ENCODE peak calls at places on chromosome 14, in eight cellular contexts. P is astrocyte of the spinal cord, N is ovary, W is WTC11, B is upper lobe of right lung, O is fibroblast of lung, F is hepatocyte, H is cardiac fibroblast. K is an unnamed sample.

GRCh38 chr14:100474176-100474575 is 113.0 kb downstream of the BEGAIN start:
- DNase-seq in H (no peak), W (no peak), B (no peak), N (no peak), F (no peak), O (no peak), P (peak; percentile 13), K (no peak)

GRCh38 chr14:61512026-61512425 is 183.3 kb upstream of the HIF1A start:
- DNase-seq in N (no peak), H (peak; percentile 58), P (no peak), O (no peak), B (no peak), F (no peak), W (no peak), K (no peak)

GRCh38 chr14:105082703-105083102 is 17.5 kb upstream of the GPR132 start:
- DNase-seq in H (no peak), B (peak; percentile 6), F (no peak), O (no peak), N (no peak), W (no peak), P (no peak), K (no peak)

GRCh38 chr14:72678360-72678759 is 215.5 kb downstream of the DPF3 start:
- DNase-seq in P (peak; percentile 81), O (peak; percentile 79), H (peak; percentile 82), N (no peak), B (no peak), W (no peak), F (no peak), K (no peak)

GRCh38 chr14:42994001-42994736 is 1387.5 kb downstream of the LRFN5 start:
- DNase-seq in F (no peak), H (peak; percentile 42), W (no peak), B (no peak), O (peak; percentile 85), P (peak; percentile 88), N (no peak), K (no peak)

GRCh38 chr14:104282332-104283196 is 144.2 kb downstream of the KIF26A start:
- DNase-seq in B (peak; percentile 39), N (peak; percentile 18), O (no peak), H (no peak), F (peak; percentile 53), P (no peak), W (peak; percentile 6), K (peak; percentile 87)

GRCh38 chr14:96705422-96706092 is 91.6 kb upstream of the VRK1 start:
- DNase-seq in P (no peak), H (no peak), O (no peak), F (no peak), W (no peak), N (no peak), B (no peak), K (no peak)

GRCh38 chr14:105878554-105878953 is 352.2 kb downstream of the TMEM121 start:
- DNase-seq in O (no peak), W (no peak), N (no peak), B (peak; percentile 52), F (no peak), P (no peak), H (no peak), K (peak; percentile 76)

GRCh38 chr14:87566986-87567385 is 426.0 kb downstream of the GALC start:
- DNase-seq in O (peak; percentile 64), B (no peak), W (no peak), H (no peak), P (peak; percentile 0), F (peak; percentile 27), N (no peak), K (no peak)

GRCh38 chr14:32711103-32711680 is 227.5 kb upstream of the NPAS3 start:
- DNase-seq in H (peak; percentile 75), P (peak; percentile 59), N (no peak), O (peak; percentile 47), W (no peak), F (peak; percentile 56), B (no peak), K (no peak)

GRCh38 chr14:68730367-68730766 is 62.5 kb downstream of the ZFP36L1 start:
- DNase-seq in B (no peak), P (no peak), N (no peak), W (no peak), H (no peak), F (no peak), O (no peak), K (no peak)

GRCh38 chr14:45246151-45246550 is 6.9 kb downstream of the MIS18BP1 start:
- DNase-seq in B (no peak), W (no peak), F (no peak), H (no peak), N (no peak), O (no peak), P (no peak), K (no peak)

GRCh38 chr14:59060841-59061240 is 127.6 kb upstream of the DAAM1 start:
- DNase-seq in B (no peak), N (no peak), F (no peak), H (no peak), P (no peak), O (peak; percentile 15), W (no peak), K (no peak)

GRCh38 chr14:49286257-49286983 is 299.8 kb downstream of the RPS29 start:
- DNase-seq in O (no peak), B (no peak), H (no peak), N (no peak), P (no peak), W (no peak), F (no peak), K (no peak)

GRCh38 chr14:87547536-87547935 is 445.4 kb downstream of the GALC start:
- DNase-seq in O (no peak), W (no peak), B (no peak), P (no peak), N (no peak), F (no peak), H (no peak), K (no peak)

GRCh38 chr14:101839661-101840060 is 78.2 kb downstream of the PPP2R5C start:
- DNase-seq in H (no peak), P (no peak), F (no peak), N (no peak), W (no peak), B (no peak), O (no peak), K (no peak)

GRCh38 chr14:55626131-55626530 is 46.1 kb downstream of the KTN1 start:
- DNase-seq in F (no peak), W (no peak), P (no peak), H (no peak), O (no peak), N (no peak), B (no peak), K (no peak)

GRCh38 chr14:105974902-105975301 is 448.5 kb downstream of the TMEM121 start:
- DNase-seq in B (no peak), H (no peak), O (no peak), F (no peak), W (no peak), N (no peak), P (no peak), K (no peak)

GRCh38 chr14:85281921-85282320 is 248.0 kb upstream of the FLRT2 start:
- DNase-seq in F (no peak), W (no peak), N (no peak), P (no peak), O (no peak), B (no peak), H (no peak), K (no peak)

GRCh38 chr14:23112359-23113178 is 6.5 kb downstream of the CEBPE start:
- DNase-seq in F (no peak), H (no peak), W (no peak), P (no peak), O (no peak), N (no peak), B (no peak), K (no peak)

DNA sequence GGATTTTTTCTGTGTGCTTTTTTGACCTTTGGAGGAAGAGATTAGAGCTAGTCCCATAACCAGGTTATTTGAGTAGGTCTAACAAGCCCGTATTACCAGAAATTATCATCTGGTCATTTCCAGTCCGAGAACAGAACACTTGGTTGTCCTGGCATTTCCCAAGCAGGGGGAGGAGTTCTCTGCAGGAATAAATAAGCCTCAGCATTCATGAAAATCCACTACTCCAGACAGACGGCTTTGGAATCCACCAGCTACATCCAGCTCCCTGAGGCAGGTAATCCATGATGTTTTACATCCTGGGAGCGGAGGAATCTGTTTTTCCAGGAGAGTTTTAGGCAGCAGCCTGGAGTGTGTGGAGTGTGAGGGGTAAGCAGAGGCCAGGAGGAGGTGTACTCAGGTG is at the start of gene SERPINA3:
- DNase-seq in W (no peak), H (peak; percentile 46), P (peak; percentile 35), O (peak; percentile 40), B (no peak), N (peak; percentile 75), F (peak; percentile 40), K (no peak)
- TF ChIP-seq CTCF in W (no peak), H (no peak), P (no peak), O (no peak), B (no peak), N (no peak), F (no peak), K (no peak)

DNA sequence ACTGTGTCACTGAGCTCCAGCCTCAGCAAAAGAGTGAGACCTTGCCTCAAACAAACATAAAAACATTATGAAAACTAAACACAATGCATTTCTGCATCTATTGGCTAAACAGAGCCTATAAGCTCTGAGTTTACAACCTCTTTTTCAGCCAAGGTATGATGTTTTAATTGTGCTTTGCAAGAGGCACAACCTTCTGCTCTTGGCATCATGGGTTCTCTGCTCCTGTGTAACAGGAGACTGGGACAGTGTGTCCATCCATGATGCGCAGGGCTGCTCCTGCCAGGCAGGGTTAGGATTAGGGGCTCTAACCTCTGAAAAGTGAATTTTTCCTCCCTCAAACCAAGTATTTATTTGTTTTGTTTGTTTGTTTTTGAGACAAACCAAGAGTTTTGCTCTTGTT is 5.0 kb upstream of the NFKBIA start:
- DNase-seq in W (no peak), P (no peak), B (no peak), H (no peak), O (no peak), F (no peak), N (no peak), K (no peak)
- TF ChIP-seq CTCF in W (no peak), P (no peak), B (no peak), H (no peak), O (no peak), F (no peak), N (no peak), K (no peak)

DNA sequence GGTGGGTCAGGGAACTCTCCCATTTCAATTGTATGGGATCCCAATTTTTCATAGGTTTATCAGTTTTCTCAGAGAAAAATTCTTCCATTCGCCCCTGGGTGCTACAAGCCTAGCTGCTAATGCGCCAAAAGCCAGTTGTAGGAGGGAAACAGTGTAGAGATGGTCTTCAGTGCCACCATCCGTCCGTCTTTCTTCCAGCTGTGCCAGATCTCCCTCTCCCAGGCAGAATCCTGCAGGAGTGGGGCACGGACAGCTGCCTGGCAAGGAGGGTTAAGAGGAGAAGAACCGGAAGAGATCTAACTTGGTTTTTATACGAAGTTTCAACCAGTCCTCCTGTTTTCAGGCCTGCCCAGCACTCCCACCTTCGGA is 38.9 kb upstream of the FUT8 start:
- DNase-seq in W (no peak), N (no peak), H (no peak), P (no peak), B (no peak), O (no peak), F (no peak), K (no peak)
- TF ChIP-seq CTCF in W (no peak), N (no peak), H (no peak), P (no peak), B (no peak), O (peak; percentile 11), F (no peak), K (no peak)

GRCh38 chr14:69803753-69804152 is 6.7 kb upstream of the SLC10A1 start:
- DNase-seq in O (no peak), H (no peak), P (no peak), B (no peak), N (no peak), F (no peak), W (no peak), K (no peak)
- TF ChIP-seq CTCF in O (peak; percentile 30), H (peak; percentile 16), P (peak; percentile 20), B (peak; percentile 5), N (no peak), F (no peak), W (no peak), K (peak; percentile 52)

GRCh38 chr14:75283162-75283883 is 4.7 kb downstream of the FOS start:
- DNase-seq in P (peak; percentile 77), O (peak; percentile 56), F (peak; percentile 84), N (peak; percentile 76), B (no peak), W (no peak), H (peak; percentile 50), K (no peak)
- TF ChIP-seq CTCF in P (peak; percentile 28), O (peak; percentile 19), F (peak; percentile 23), N (no peak), B (peak; percentile 9), W (no peak), H (peak; percentile 29), K (peak; percentile 40)

K was measured in chondrocyte.